ENCODE peak calls at places on chromosomes 6 and 20, in ten cellular contexts. Q, Z, D, W, V, E, B, S, I and L are unnamed samples.

GRCh38 chr20:44212792-44213191 is 2.2 kb upstream of the OSER1 start:
- DNase-seq in Q (no peak), Z (no peak), D (no peak), W (no peak), V (no peak), E (no peak), B (no peak), S (no peak), I (no peak), L (no peak)

GRCh38 chr6:37928217-37928616 is 108.7 kb downstream of the ZFAND3 start:
- DNase-seq in Q (no peak), Z (no peak), D (no peak), W (no peak), V (no peak), E (no peak), B (no peak), S (no peak), I (peak), L (no peak)

GRCh38 chr20:57620274-57620990 is at the start of gene ZBP1:
- DNase-seq in Q (no peak), Z (no peak), D (no peak), W (no peak), V (peak), E (no peak), B (no peak), S (peak), I (no peak), L (no peak)

GRCh38 chr6:43243649-43244321 is 504 bp downstream of the TTBK1 start:
- DNase-seq in Q (no peak), Z (no peak), D (no peak), W (no peak), V (no peak), E (no peak), B (no peak), S (peak), I (no peak), L (no peak)

GRCh38 chr20:62876826-62877728 is 15.5 kb upstream of the TCFL5 start:
- DNase-seq in Q (no peak), Z (no peak), D (peak), W (no peak), V (no peak), E (no peak), B (peak), S (no peak), I (no peak), L (no peak)

GRCh38 chr6:145373826-145374225 is 361.5 kb downstream of the EPM2A start:
- DNase-seq in Q (no peak), Z (no peak), D (no peak), W (no peak), V (no peak), E (no peak), B (no peak), S (no peak), I (no peak), L (no peak)

GRCh38 chr6:35435075-35435837 is 16.9 kb upstream of the FANCE start:
- DNase-seq in Q (no peak), Z (no peak), D (no peak), W (no peak), V (no peak), E (no peak), B (no peak), S (no peak), I (no peak), L (no peak)

GRCh38 chr6:122476131-122476530 is 4.5 kb upstream of the SERINC1 start:
- DNase-seq in Q (no peak), Z (no peak), D (no peak), W (no peak), V (no peak), E (peak), B (no peak), S (no peak), I (peak), L (no peak)

GRCh38 chr20:7790189-7790588 is 150.1 kb downstream of the HAO1 start:
- DNase-seq in Q (no peak), Z (no peak), D (no peak), W (no peak), V (no peak), E (no peak), B (no peak), S (no peak), I (no peak), L (peak)

GRCh38 chr6:33642897-33643296 is 21.8 kb downstream of the ITPR3 start:
- DNase-seq in Q (no peak), Z (no peak), D (peak), W (no peak), V (no peak), E (no peak), B (peak), S (no peak), I (no peak), L (no peak)

GRCh38 chr20:34111057-34111711 is 859 bp downstream of the EIF2S2 start:
- DNase-seq in Q (no peak), Z (no peak), D (no peak), W (no peak), V (no peak), E (peak), B (peak), S (no peak), I (peak), L (peak)

GRCh38 chr6:151740820-151741219 is 66.7 kb upstream of the ESR1 start:
- DNase-seq in Q (no peak), Z (no peak), D (no peak), W (no peak), V (no peak), E (no peak), B (no peak), S (no peak), I (no peak), L (no peak)

GRCh38 chr6:151733680-151734320 is 73.7 kb upstream of the ESR1 start:
- DNase-seq in Q (no peak), Z (no peak), D (no peak), W (no peak), V (no peak), E (no peak), B (peak), S (no peak), I (no peak), L (no peak)

GRCh38 chr6:151738267-151738666 is 69.2 kb upstream of the ESR1 start:
- DNase-seq in Q (no peak), Z (no peak), D (no peak), W (no peak), V (no peak), E (no peak), B (no peak), S (no peak), I (no peak), L (no peak)

DNA sequence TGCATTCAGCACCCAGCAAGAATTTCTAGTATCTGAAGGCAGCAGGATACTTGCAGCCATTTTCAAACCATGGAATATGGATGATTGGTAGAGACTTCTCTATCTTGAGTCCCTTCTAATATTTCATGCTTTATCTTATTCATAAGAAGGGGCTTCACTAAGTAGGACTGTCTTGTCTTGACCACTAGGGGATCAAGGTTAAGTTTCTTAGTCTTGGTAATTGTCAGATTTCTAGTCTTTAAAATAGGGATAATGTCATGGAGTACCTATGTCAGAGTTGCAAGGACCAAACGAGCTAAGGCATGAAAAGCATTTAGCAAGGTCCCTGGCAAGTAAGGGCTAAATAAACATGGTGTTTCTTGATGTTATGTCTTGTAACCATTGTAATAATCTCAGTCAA is 68.5 kb upstream of the ESR1 start:
- DNase-seq in Q (no peak), Z (no peak), D (no peak), W (no peak), V (no peak), E (no peak), B (no peak), S (no peak), I (no peak), L (no peak)
- TF ChIP-seq CTCF in Q (no peak), Z (no peak), D (no peak), W (no peak), V (no peak), E (no peak), B (no peak), S (no peak), I (no peak), L (no peak)

GRCh38 chr20:58692579-58693225 is at the start of gene NPEPL1:
- DNase-seq in Q (no peak), Z (peak), D (no peak), W (peak), V (peak), E (peak), B (peak), S (peak), I (peak), L (peak)
- TF ChIP-seq CTCF in Q (no peak), Z (peak), D (no peak), W (no peak), V (peak), E (peak), B (peak), S (peak), I (no peak), L (no peak)

DNA sequence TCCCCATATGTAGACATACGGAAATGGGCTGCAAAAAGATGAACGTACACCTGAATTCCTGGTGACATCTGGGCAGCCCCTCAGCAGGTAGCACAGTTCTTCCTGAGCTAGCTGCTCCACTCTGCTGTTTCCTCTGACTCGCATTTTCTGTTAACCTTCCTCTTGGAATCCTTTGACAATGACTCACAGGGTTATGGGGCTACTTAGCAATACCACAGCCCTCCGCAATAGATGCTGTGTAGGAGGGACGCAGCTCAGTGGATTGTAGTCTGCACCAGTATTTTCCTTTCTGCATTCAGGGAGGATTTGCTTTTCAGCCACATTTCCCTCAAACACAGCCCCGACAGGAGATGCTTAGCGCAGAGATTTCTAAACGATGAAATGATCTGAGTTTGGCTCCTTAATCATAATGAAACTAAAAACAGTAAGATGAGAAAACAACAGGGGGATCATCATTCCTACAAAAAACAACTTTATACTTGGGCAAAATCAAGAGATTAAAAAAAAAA is 12.4 kb downstream of the BACH2 start:
- DNase-seq in Q (no peak), Z (no peak), D (no peak), W (no peak), V (no peak), E (peak), B (no peak), S (no peak), I (peak), L (peak)
- TF ChIP-seq CTCF in Q (no peak), Z (no peak), D (no peak), W (no peak), V (no peak), E (no peak), B (no peak), S (no peak), I (no peak), L (no peak)

DNA sequence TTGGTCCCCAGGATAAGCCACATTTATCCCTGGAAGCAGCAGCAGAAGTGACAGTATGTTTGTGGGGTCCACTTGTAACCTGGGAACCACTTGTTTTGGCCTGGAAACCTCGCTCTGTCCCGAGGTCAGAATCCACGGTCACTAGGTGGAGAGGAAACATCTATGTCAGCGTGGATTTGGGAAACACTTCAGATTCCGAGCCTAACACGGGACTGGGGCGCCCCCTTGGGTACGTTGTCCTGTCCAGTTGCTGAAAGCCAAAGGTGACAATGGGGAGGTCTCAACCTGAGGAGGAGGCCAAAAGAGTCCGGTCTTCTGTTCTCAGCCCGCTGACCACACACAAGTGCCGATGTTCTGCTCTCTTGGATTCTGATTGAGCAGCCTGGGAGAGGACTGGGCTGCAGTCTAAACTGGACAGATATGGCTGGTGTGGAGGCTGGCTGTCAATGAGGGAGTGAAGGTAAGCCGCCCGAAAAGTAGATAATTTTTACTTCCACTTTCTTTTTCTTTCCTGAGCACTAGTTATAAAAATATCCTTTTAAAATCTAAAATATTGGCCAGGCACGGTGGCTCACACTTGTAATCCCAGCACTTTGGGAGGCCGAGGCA is 4.9 kb upstream of the ZFP57 start:
- DNase-seq in Q (no peak), Z (no peak), D (no peak), W (peak), V (no peak), E (no peak), B (peak), S (no peak), I (peak), L (no peak)
- TF ChIP-seq CTCF in Q (no peak), Z (no peak), D (no peak), W (peak), V (no peak), E (no peak), B (peak), S (no peak), I (peak), L (no peak)

DNA sequence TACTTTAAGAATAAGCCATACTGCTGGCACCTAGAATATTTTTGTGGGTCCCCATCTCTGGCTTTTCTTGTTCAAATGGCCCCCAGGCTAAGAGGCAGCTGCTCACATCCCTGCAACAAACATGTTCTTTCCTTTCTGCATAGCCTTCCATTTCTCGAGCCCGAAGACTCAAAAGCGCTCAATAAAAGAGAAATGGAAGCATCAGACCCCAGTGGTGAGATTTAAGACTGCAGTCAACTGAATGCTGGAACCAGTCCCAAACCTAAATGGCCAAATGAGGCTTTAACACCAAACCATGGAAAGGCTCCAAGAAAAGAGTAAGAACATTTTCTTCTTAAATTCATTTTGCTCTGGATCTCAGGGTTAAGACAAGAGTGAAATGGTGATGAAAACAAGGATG is 122.1 kb upstream of the TRAF3IP2 start:
- DNase-seq in Q (no peak), Z (no peak), D (no peak), W (no peak), V (no peak), E (peak), B (no peak), S (no peak), I (no peak), L (no peak)
- TF ChIP-seq CTCF in Q (peak), Z (no peak), D (peak), W (peak), V (no peak), E (no peak), B (peak), S (no peak), I (peak), L (peak)

GRCh38 chr6:18823782-18824386 is 436.7 kb downstream of the RNF144B start:
- DNase-seq in Q (no peak), Z (peak), D (peak), W (peak), V (no peak), E (peak), B (no peak), S (no peak), I (peak), L (no peak)
- TF ChIP-seq CTCF in Q (no peak), Z (peak), D (peak), W (peak), V (peak), E (peak), B (peak), S (peak), I (peak), L (peak)

DNA sequence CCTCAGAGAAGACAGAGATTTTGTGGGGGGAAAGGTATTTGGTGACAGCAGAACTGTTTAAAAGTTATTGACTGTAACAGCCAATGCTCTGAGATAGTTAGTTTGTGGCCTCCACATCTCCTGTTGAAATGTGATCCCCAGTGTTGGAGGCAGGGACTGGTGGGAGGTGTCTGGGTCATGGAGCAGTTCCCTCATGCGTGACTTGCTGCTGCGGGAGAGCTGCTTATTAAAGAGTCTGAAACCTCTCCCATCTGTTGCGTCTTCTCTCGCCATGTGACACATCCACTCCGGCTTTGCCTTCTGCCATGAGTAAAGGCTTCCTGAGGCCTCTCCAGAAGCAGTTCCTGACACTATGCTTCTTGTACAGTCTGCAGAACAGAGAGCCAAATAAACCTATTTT is 282.7 kb upstream of the FOXQ1 start:
- DNase-seq in Q (no peak), Z (no peak), D (no peak), W (peak), V (no peak), E (no peak), B (no peak), S (no peak), I (no peak), L (peak)
- TF ChIP-seq CTCF in Q (no peak), Z (no peak), D (no peak), W (no peak), V (no peak), E (no peak), B (no peak), S (no peak), I (no peak), L (no peak)

GRCh38 chr6:84779380-84779779 is 15.0 kb upstream of the TBX18 start:
- DNase-seq in Q (no peak), Z (no peak), D (no peak), W (no peak), V (no peak), E (no peak), B (no peak), S (no peak), I (no peak), L (no peak)
- TF ChIP-seq CTCF in Q (no peak), Z (no peak), D (peak), W (peak), V (no peak), E (no peak), B (no peak), S (no peak), I (no peak), L (peak)